ENCODE peak calls at places on chromosome 5, in five cellular contexts. W is NCI-H2171 treated with DMSO at 0.1 percent for 48 hours, X is NCI-H345, N is NAMALWA, I is iris pigment epithelial cell. E is an unnamed sample.

GRCh38 chr5:56449071-56449470 is 215.9 kb upstream of the ANKRD55 start:
- DNase-seq in W (no peak), X (no peak), N (no peak), I (no peak), E (no peak)

GRCh38 chr5:1480217-1480616 is 35.0 kb upstream of the SLC6A3 start:
- DNase-seq in W (no peak), X (no peak), N (no peak), I (peak; percentile 43), E (no peak)

GRCh38 chr5:93006915-93007314 is 574.1 kb downstream of the NR2F1-AS1 start:
- DNase-seq in W (no peak), X (no peak), N (no peak), I (no peak), E (no peak)

GRCh38 chr5:5183192-5183699 is 43.1 kb downstream of the ADAMTS16 start:
- DNase-seq in W (no peak), X (no peak), N (no peak), I (no peak), E (no peak)

GRCh38 chr5:5164158-5164557 is 24.0 kb downstream of the ADAMTS16 start:
- DNase-seq in W (no peak), X (no peak), N (no peak), I (no peak), E (no peak)

GRCh38 chr5:105726093-105726492 is 1944.6 kb downstream of the EFNA5 start:
- DNase-seq in W (no peak), X (no peak), N (no peak), I (no peak), E (no peak)

GRCh38 chr5:141846031-141846430 is 32.2 kb downstream of the PCDH1 start:
- DNase-seq in W (peak; percentile 56), X (peak; percentile 43), N (peak; percentile 27), I (peak; percentile 56), E (peak; percentile 72)

GRCh38 chr5:130549884-130550552 is 615.0 kb downstream of the HINT1 start:
- DNase-seq in W (no peak), X (no peak), N (no peak), I (peak; percentile 83), E (no peak)

GRCh38 chr5:147538232-147538631 is 28.4 kb upstream of the DPYSL3 start:
- DNase-seq in W (no peak), X (no peak), N (no peak), I (peak; percentile 34), E (no peak)

GRCh38 chr5:21236896-21237830 is 1249.2 kb upstream of the CDH18 start:
- DNase-seq in W (no peak), X (no peak), N (no peak), I (peak; percentile 9), E (no peak)

GRCh38 chr5:10031817-10032216 is 217.9 kb downstream of the ATPSCKMT start:
- DNase-seq in W (no peak), X (no peak), N (no peak), I (no peak), E (no peak)

GRCh38 chr5:39470021-39470420 is 45.2 kb upstream of the DAB2 start:
- DNase-seq in W (no peak), X (no peak), N (no peak), I (no peak), E (no peak)

GRCh38 chr5:82339744-82340143 is 61.6 kb upstream of the RPS23 start:
- DNase-seq in W (no peak), X (no peak), N (no peak), I (no peak), E (no peak)

GRCh38 chr5:147863409-147864194 is 14.9 kb upstream of the SCGB3A2 start:
- DNase-seq in W (no peak), X (no peak), N (no peak), I (no peak), E (peak; percentile 6)

GRCh38 chr5:132788508-132788907 is 11.5 kb upstream of the SEPTIN8 start:
- DNase-seq in W (no peak), X (no peak), N (no peak), I (no peak), E (no peak)

GRCh38 chr5:65359981-65360380 is 121.7 kb downstream of the ADAMTS6 start:
- DNase-seq in W (peak; percentile 67), X (no peak), N (no peak), I (peak; percentile 38), E (no peak)

GRCh38 chr5:82164109-82164956 is 113.8 kb downstream of the RPS23 start:
- DNase-seq in W (no peak), X (no peak), N (no peak), I (peak; percentile 97), E (no peak)

GRCh38 chr5:50853151-50853550 is 186.7 kb downstream of the PARP8 start:
- DNase-seq in W (no peak), X (no peak), N (peak; percentile 74), I (no peak), E (no peak)

GRCh38 chr5:2739360-2740050 is 12.0 kb downstream of the IRX2 start:
- DNase-seq in W (no peak), X (no peak), N (no peak), I (peak; percentile 26), E (no peak)

GRCh38 chr5:164422400-164422799 is 917.0 kb downstream of the MAT2B start:
- DNase-seq in W (peak; percentile 1), X (no peak), N (no peak), I (peak; percentile 32), E (no peak)

GRCh38 chr5:7410936-7411511 is 15.1 kb downstream of the ADCY2 start:
- DNase-seq in W (no peak), X (no peak), N (no peak), I (no peak), E (no peak)

GRCh38 chr5:74063821-74064598 is 438.0 kb downstream of the ARHGEF28 start:
- DNase-seq in W (no peak), X (no peak), N (no peak), I (peak; percentile 71), E (no peak)

GRCh38 chr5:82641362-82641988 is 363.3 kb upstream of the RPS23 start:
- DNase-seq in W (peak; percentile 42), X (peak; percentile 82), N (peak; percentile 62), I (peak; percentile 85), E (peak; percentile 22)

GRCh38 chr5:57033103-57033502 is 81.2 kb upstream of the MIER3 start:
- DNase-seq in W (no peak), X (no peak), N (no peak), I (no peak), E (no peak)

GRCh38 chr5:148379340-148379739 is 4.4 kb upstream of the FBXO38 start:
- DNase-seq in W (no peak), X (no peak), N (no peak), I (no peak), E (no peak)

GRCh38 chr5:115859378-115859777 is 17.6 kb downstream of the AP3S1 start:
- DNase-seq in W (no peak), X (no peak), N (no peak), I (no peak), E (no peak)

GRCh38 chr5:154813158-154813557 is 37.2 kb downstream of the FAXDC2 start:
- DNase-seq in W (no peak), X (no peak), N (no peak), I (no peak), E (no peak)

E was measured in NCI-H1105.